ENCODE peak calls at places on chromosomes 3 and 15, in ten cellular contexts. X, A, T, I, S, U, H, Z, W and D are unnamed samples.

GRCh38 chr15:59736181-59736580 is 47.1 kb upstream of the BNIP2 start:
- DNase-seq in H (no peak), Z (no peak), I (no peak), A (no peak), W (no peak), U (no peak), X (no peak), T (no peak), S (no peak), D (no peak)

GRCh38 chr3:126476166-126476975 is 680 bp upstream of the ZXDC start:
- DNase-seq in T (no peak), Z (no peak), X (no peak), W (peak), H (no peak), S (no peak), U (peak), A (peak), I (no peak), D (peak)

GRCh38 chr3:173838644-173839043 is 441.1 kb downstream of the NLGN1 start:
- DNase-seq in I (no peak), S (no peak), W (no peak), Z (no peak), H (no peak), A (no peak), U (no peak), X (no peak), T (no peak), D (no peak)

GRCh38 chr3:113140876-113141275 is 70.5 kb upstream of the BOC start:
- DNase-seq in H (no peak), X (no peak), W (no peak), U (no peak), S (no peak), A (no peak), I (no peak), Z (no peak), T (no peak), D (peak)

GRCh38 chr3:136955813-136956212 is 2.0 kb upstream of the IL20RB start:
- DNase-seq in H (no peak), W (no peak), S (no peak), T (peak), U (no peak), I (no peak), A (no peak), Z (no peak), X (no peak), D (peak)

GRCh38 chr3:61030469-61031035 is 220.7 kb downstream of the FHIT start:
- DNase-seq in T (peak), U (no peak), A (no peak), X (no peak), I (no peak), S (no peak), Z (no peak), H (no peak), W (no peak), D (no peak)

GRCh38 chr3:146300756-146301155 is 49.9 kb upstream of the PLSCR4 start:
- DNase-seq in I (no peak), S (no peak), T (no peak), W (no peak), X (no peak), H (no peak), U (no peak), A (no peak), Z (no peak), D (no peak)

GRCh38 chr15:40985541-40986330 is 32.5 kb downstream of the CHAC1 start:
- DNase-seq in Z (no peak), X (no peak), H (no peak), S (no peak), U (no peak), W (no peak), I (no peak), T (peak), A (no peak), D (peak)

GRCh38 chr15:25545017-25545416 is 106.2 kb upstream of the UBE3A start:
- DNase-seq in I (no peak), Z (no peak), T (peak), S (no peak), W (no peak), A (no peak), H (no peak), U (no peak), X (no peak), D (no peak)

GRCh38 chr3:187950671-187951070 is 203.3 kb upstream of the LPP start:
- DNase-seq in I (no peak), W (no peak), U (no peak), S (no peak), X (no peak), H (no peak), Z (no peak), A (no peak), T (no peak), D (no peak)

GRCh38 chr3:134078169-134078821 is 48.6 kb upstream of the SLCO2A1 start:
- DNase-seq in W (no peak), T (peak), H (no peak), X (no peak), U (no peak), I (no peak), A (no peak), S (no peak), Z (no peak), D (no peak)

GRCh38 chr15:40937762-40938529 is 8.8 kb downstream of the DLL4 start:
- DNase-seq in Z (no peak), A (no peak), W (no peak), I (no peak), S (no peak), U (no peak), T (peak), H (no peak), X (no peak), D (peak)

GRCh38 chr3:71265365-71265935 is 318.1 kb downstream of the FOXP1 start:
- DNase-seq in T (no peak), U (no peak), X (no peak), A (no peak), H (no peak), I (no peak), W (no peak), S (no peak), Z (no peak), D (no peak)

GRCh38 chr3:49785565-49786356 is 581 bp downstream of the IP6K1 start:
- DNase-seq in A (no peak), X (no peak), T (peak), H (no peak), S (peak), I (peak), W (no peak), Z (no peak), U (peak), D (peak)

GRCh38 chr3:171561601-171562323 is 101.6 kb upstream of the TNIK start:
- DNase-seq in A (no peak), I (no peak), S (no peak), W (no peak), H (no peak), U (no peak), T (no peak), X (no peak), Z (no peak), D (no peak)

GRCh38 chr3:134126153-134126552 is 96.4 kb upstream of the SLCO2A1 start:
- DNase-seq in W (no peak), A (no peak), Z (no peak), T (peak), U (no peak), X (no peak), H (no peak), I (no peak), S (no peak), D (no peak)

GRCh38 chr15:93974804-93975481 is 256.4 kb upstream of the MCTP2 start:
- DNase-seq in S (no peak), U (no peak), T (peak), W (peak), A (no peak), Z (no peak), I (no peak), H (no peak), X (no peak), D (peak)

GRCh38 chr3:127412578-127413317 is 124.9 kb upstream of the PRR20G start:
- DNase-seq in Z (peak), I (no peak), T (no peak), H (no peak), W (no peak), X (no peak), A (no peak), S (no peak), U (no peak), D (no peak)

GRCh38 chr3:8790529-8790928 is 21.1 kb upstream of the OXTR start:
- DNase-seq in X (no peak), H (no peak), Z (no peak), I (no peak), U (no peak), A (no peak), S (no peak), W (no peak), T (peak), D (no peak)

GRCh38 chr3:197229178-197229577 is 69.2 kb downstream of the DLG1 start:
- DNase-seq in H (no peak), A (no peak), X (no peak), I (no peak), U (no peak), S (no peak), T (no peak), Z (no peak), W (no peak), D (no peak)

GRCh38 chr3:124620600-124621063 is 109.6 kb upstream of the UMPS start:
- DNase-seq in Z (peak), S (no peak), W (no peak), X (no peak), I (no peak), H (no peak), T (peak), A (peak), U (peak), D (peak)